ENCODE peak calls at places on chromosomes 1 and 21, in seven cellular contexts. H is fibroblast of lung, M is neural progenitor cell, R is MM.1S, T is HCT116, U is PC-9, D is A673. Q is an unnamed sample.

GRCh38 chr1:86156571-86157455 is at the start of gene COL24A1:
- DNase-seq in H (peak; percentile 82), M (peak; percentile 87), R (no peak), T (no peak), U (peak; percentile 3), D (peak; percentile 30), Q (no peak)

GRCh38 chr1:29259802-29260441 is 23.6 kb downstream of the PTPRU start:
- DNase-seq in H (peak; percentile 57), M (peak; percentile 82), R (no peak), T (no peak), U (no peak), D (peak; percentile 28), Q (no peak)

GRCh38 chr1:230792691-230793462 is 45.7 kb downstream of the CAPN9 start:
- DNase-seq in H (no peak), M (no peak), R (no peak), T (no peak), U (peak; percentile 12), D (no peak), Q (no peak)

GRCh38 chr1:167548059-167548932 is 5.3 kb downstream of the CREG1 start:
- DNase-seq in H (peak; percentile 58), M (no peak), R (no peak), T (no peak), U (no peak), D (no peak), Q (no peak)

GRCh38 chr1:169115891-169116585 is 9.5 kb downstream of the ATP1B1 start:
- DNase-seq in H (peak; percentile 70), M (no peak), R (peak; percentile 87), T (no peak), U (peak; percentile 47), D (no peak), Q (no peak)

GRCh38 chr1:177753655-177754054 is 216.2 kb downstream of the SEC16B start:
- DNase-seq in H (no peak), M (no peak), R (no peak), T (no peak), U (no peak), D (peak; percentile 86), Q (peak; percentile 18)

GRCh38 chr1:229303855-229304254 is 32.9 kb downstream of the RAB4A start:
- DNase-seq in H (no peak), M (no peak), R (no peak), T (no peak), U (no peak), D (no peak), Q (no peak)

GRCh38 chr21:41497008-41497407 is 10.9 kb downstream of the TMPRSS2 start:
- DNase-seq in H (no peak), M (no peak), R (no peak), T (no peak), U (no peak), D (no peak), Q (no peak)

GRCh38 chr1:164702664-164703063 is 143.7 kb downstream of the PBX1 start:
- DNase-seq in H (no peak), M (no peak), R (no peak), T (no peak), U (no peak), D (no peak), Q (no peak)

GRCh38 chr1:164702216-164702615 is 143.2 kb downstream of the PBX1 start:
- DNase-seq in H (peak; percentile 64), M (no peak), R (no peak), T (no peak), U (no peak), D (no peak), Q (no peak)

GRCh38 chr1:164700683-164701082 is 141.7 kb downstream of the PBX1 start:
- DNase-seq in H (no peak), M (no peak), R (no peak), T (no peak), U (no peak), D (no peak), Q (no peak)

GRCh38 chr1:164701221-164701761 is 142.3 kb downstream of the PBX1 start:
- DNase-seq in H (no peak), M (no peak), R (no peak), T (no peak), U (no peak), D (no peak), Q (no peak)

DNA sequence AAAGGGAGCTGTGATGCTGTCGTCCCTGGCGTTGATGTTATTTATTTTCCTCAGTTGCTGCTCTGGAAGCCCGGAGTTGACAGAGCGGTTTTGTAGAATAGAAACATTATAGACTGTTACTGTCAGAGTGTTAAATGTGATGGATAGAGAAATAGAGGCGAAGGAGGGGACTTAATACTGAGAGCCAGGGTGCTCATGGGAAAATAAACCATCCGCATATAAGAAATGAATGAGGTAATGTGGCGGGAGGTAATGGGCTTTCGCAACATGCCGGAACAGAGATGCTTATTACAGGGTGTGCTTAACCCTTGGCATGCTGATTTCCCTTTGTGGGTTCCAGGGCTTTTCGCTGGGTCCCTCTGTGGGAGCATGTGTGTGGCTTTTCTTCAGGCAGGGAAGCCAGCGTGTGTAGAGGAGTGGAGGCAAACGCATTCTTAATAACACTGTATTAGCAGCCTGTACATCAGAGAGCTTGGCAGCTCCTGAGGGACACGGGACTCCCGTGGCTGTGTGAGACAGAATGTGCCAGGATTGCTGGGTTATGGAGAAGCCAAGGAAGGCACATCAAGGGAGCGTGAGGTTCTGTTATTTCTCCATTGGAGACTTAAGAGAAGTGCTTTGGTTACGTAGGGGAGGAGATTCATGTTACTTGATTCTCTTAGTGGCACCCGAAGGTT is 141.0 kb downstream of the PBX1 start:
- DNase-seq in H (no peak), M (no peak), R (no peak), T (no peak), U (no peak), D (peak; percentile 23), Q (no peak)
- H3K27ac ChIP-seq in H (no peak overlapping the region), M (no peak overlapping the region), R (no peak overlapping the region), T (no peak overlapping the region), U (no peak overlapping the region), D (no peak overlapping the region), Q (no peak overlapping the region)

DNA sequence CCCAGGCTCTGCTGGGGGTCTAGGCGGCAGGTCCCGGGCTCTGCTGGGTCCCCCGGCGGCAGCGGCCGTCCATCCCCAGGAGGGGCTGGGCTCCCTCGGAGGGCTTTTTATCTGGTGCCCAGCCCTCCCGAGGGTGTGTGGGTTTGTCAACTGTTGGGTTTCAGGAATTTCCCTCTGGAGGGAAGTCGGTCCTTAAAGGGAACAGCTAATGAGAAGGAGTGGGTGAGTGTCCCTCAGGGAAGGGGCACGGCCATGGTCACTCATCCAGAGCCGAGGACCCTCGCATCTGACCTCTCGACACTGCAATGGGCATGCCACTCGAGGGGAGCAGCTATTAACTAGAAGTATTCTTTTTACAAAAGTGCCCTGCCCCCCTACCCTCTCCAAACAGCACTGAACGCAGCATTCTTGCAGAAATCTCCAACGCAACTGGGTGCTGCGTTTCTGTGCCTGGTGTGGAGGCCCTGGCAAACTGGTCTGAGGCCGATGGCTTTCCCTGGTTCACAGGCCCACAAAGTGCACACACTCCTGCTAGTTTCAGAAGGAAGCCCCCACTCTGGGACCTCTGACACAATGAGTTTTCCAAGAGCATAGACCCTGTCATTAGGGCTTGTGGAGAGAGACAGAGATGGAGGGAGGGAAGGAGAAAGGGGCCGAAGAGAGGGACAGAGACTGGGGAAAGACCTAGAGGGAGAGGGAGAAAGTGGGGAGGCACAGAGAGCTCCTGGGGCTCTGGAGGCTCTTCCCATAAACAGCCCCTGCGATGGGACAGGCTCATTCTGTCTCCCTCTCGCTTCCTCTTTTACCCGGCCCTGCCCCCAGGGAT is 1.0 kb upstream of the TSPEAR start:
- DNase-seq in H (no peak), M (no peak), R (no peak), T (no peak), U (no peak), D (no peak), Q (no peak)
- TF ChIP-seq EZH2 in H (peak; percentile 45), M (no peak), R (peak; percentile 42), T (no peak), U (no peak), D (no peak), Q (no peak)

DNA sequence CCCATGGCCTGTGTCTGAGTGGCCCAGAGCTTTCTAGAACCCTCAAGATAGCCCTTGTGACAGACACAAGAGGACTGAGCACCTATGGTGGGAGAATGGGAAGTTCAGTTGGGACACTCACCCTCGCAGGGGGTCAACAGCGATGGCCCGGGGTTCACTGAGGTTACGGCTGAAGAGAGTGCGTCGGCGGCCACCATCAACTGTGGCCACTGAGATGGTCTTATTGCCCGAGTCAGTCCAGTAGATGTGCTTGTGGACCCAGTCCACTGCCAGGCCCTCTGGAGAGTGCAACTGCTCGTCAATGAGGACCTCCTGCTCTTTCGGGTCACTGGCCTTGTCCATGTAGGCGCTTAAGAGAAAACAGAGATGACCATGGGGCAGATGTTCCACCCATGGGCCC is 25.7 kb upstream of the MAGOH start:
- DNase-seq in H (no peak), M (no peak), R (no peak), T (no peak), U (no peak), D (no peak), Q (no peak)
- H3K36me3 ChIP-seq in H (peaks cover 7% of the 10 kb centered on the region), M (no peaks in the 10 kb centered on the region), R (no peaks in the 10 kb centered on the region), T (peaks cover 69% of the 10 kb centered on the region), U (peaks cover 44% of the 10 kb centered on the region), D (peaks cover 5% of the 10 kb centered on the region), Q (peaks cover 60% of the 10 kb centered on the region)

GRCh38 chr1:171509191-171509590 is 23.9 kb downstream of the PRRC2C start:
- DNase-seq in H (peak; percentile 46), M (no peak), R (no peak), T (no peak), U (no peak), D (no peak), Q (no peak)
- H3K27ac ChIP-seq in H (no peak overlapping the region), M (no peak overlapping the region), R (no peak overlapping the region), T (no peak overlapping the region), U (no peak overlapping the region), D (no peak overlapping the region), Q (no peak overlapping the region)

GRCh38 chr1:160981584-160982411 is 27.2 kb upstream of the ITLN2 start:
- DNase-seq in H (no peak), M (peak; percentile 58), R (no peak), T (no peak), U (no peak), D (no peak), Q (no peak)
- TF ChIP-seq EZH2 in H (no peak), M (peak; percentile 85), R (no peak), T (no peak), U (no peak), D (peak; percentile 92), Q (peak; percentile 61)

Q was measured in SK-N-MC.